ENCODE peak calls at places on chromosomes 12 and 14, in seven cellular contexts. H is stimulated activated naive B cell treated with anti-CD40 and anti-IgM and Interleukin-4, amounts not matched to agents 10 μg/mL and 1 μg/mL and 100 μg/mL, for 72 hours; E is neuronal stem cell; G is NCI-H460; W is ELF-1; F is SHP77; A is lung microvascular endothelial cell. B is an unnamed sample.

GRCh38 chr14:34982421-34983147 is at the start of gene SRP54:
- DNase-seq in H (peak), E (peak), G (peak), W (peak), F (peak), A (peak), B (peak)

GRCh38 chr12:46786774-46787173 is 39.0 kb downstream of the SLC38A4 start:
- DNase-seq in H (no peak), E (no peak), G (peak), W (no peak), F (no peak), A (peak), B (no peak)

GRCh38 chr14:99259327-99259726 is 12.7 kb downstream of the BCL11B start:
- DNase-seq in H (no peak), E (no peak), G (no peak), W (no peak), F (no peak), A (no peak), B (no peak)

GRCh38 chr12:110102255-110102654 is 21.9 kb upstream of the IFT81 start:
- DNase-seq in H (peak), E (no peak), G (peak), W (peak), F (peak), A (peak), B (peak)

GRCh38 chr12:47947273-47947672 is 16.1 kb upstream of the TMEM106C start:
- DNase-seq in H (no peak), E (no peak), G (no peak), W (no peak), F (no peak), A (no peak), B (peak)

GRCh38 chr14:75139185-75139584 is 12.3 kb upstream of the NEK9 start:
- DNase-seq in H (no peak), E (no peak), G (no peak), W (no peak), F (no peak), A (no peak), B (peak)

GRCh38 chr12:73460212-73460611 is 1077.4 kb upstream of the ATXN7L3B start:
- DNase-seq in H (no peak), E (no peak), G (no peak), W (no peak), F (no peak), A (no peak), B (no peak)

GRCh38 chr14:94298130-94298529 is 5.1 kb upstream of the SERPINA10 start:
- DNase-seq in H (no peak), E (no peak), G (no peak), W (no peak), F (no peak), A (no peak), B (no peak)

GRCh38 chr12:14554281-14555008 is 13.2 kb downstream of the PLBD1 start:
- DNase-seq in H (no peak), E (no peak), G (peak), W (peak), F (peak), A (peak), B (peak)

GRCh38 chr14:69288956-69289705 is 29.2 kb downstream of the GALNT16 start:
- DNase-seq in H (no peak), E (no peak), G (no peak), W (no peak), F (no peak), A (no peak), B (no peak)

GRCh38 chr12:108551556-108551955 is 9.4 kb downstream of the SART3 start:
- DNase-seq in H (no peak), E (no peak), G (no peak), W (no peak), F (no peak), A (no peak), B (no peak)

GRCh38 chr14:56324831-56325230 is 206.6 kb downstream of the PELI2 start:
- DNase-seq in H (no peak), E (no peak), G (no peak), W (no peak), F (no peak), A (no peak), B (no peak)

GRCh38 chr14:104144453-104144790 is 6.0 kb downstream of the KIF26A start:
- DNase-seq in H (no peak), E (no peak), G (no peak), W (no peak), F (no peak), A (no peak), B (no peak)

GRCh38 chr12:52965337-52965731 is 16.4 kb downstream of the KRT18 start:
- DNase-seq in H (no peak), E (no peak), G (no peak), W (no peak), F (no peak), A (no peak), B (peak)

GRCh38 chr12:112584266-112584722 is 165.5 kb downstream of the PTPN11 start:
- DNase-seq in H (no peak), E (no peak), G (peak), W (peak), F (peak), A (no peak), B (peak)

GRCh38 chr12:109529618-109530300 is 43.5 kb downstream of the MMAB start:
- DNase-seq in H (no peak), E (no peak), G (no peak), W (peak), F (no peak), A (no peak), B (no peak)

GRCh38 chr12:116718578-116719454 is 19.1 kb downstream of the SPRING1 start:
- DNase-seq in H (no peak), E (no peak), G (no peak), W (no peak), F (peak), A (no peak), B (peak)

GRCh38 chr14:100062602-100063001 is 2.6 kb upstream of the EVL start:
- DNase-seq in H (no peak), E (no peak), G (no peak), W (no peak), F (no peak), A (no peak), B (no peak)